ENCODE peak calls at places on chromosome 12, in four cellular contexts. One of them, this sample, is unnamed.

GRCh38 chr12:12331244-12331771 is 18.7 kb downstream of the MANSC1 start:
- DNase-seq in A549: no peak
- DNase-seq in GM12878: no peak
- DNase-seq in K562: no peak
- DNase-seq in this sample: no peak

GRCh38 chr12:39824505-39825198 is 205.0 kb upstream of the ABCD2 start:
- DNase-seq in A549: no peak
- DNase-seq in GM12878: no peak
- DNase-seq in K562: no peak
- DNase-seq in this sample: peak; percentile 6

GRCh38 chr12:53078425-53079225 is 565 bp downstream of the SPRYD3 start:
- DNase-seq in A549: no peak
- DNase-seq in GM12878: no peak
- DNase-seq in K562: no peak
- DNase-seq in this sample: no peak

GRCh38 chr12:47744005-47744651 is 14.6 kb downstream of the RAPGEF3 start:
- DNase-seq in A549: peak; percentile 37
- DNase-seq in GM12878: no peak
- DNase-seq in K562: peak; percentile 38
- DNase-seq in this sample: peak; percentile 25

GRCh38 chr12:66290716-66291200 is 11.5 kb upstream of the HELB start:
- DNase-seq in A549: no peak
- DNase-seq in GM12878: no peak
- DNase-seq in K562: no peak
- DNase-seq in this sample: no peak

GRCh38 chr12:113413488-113413939 is 8.7 kb upstream of the SDSL start:
- DNase-seq in A549: peak; percentile 64
- DNase-seq in GM12878: no peak
- DNase-seq in K562: peak; percentile 44
- DNase-seq in this sample: peak; percentile 56

GRCh38 chr12:5577741-5578140 is 145.8 kb downstream of the NTF3 start:
- DNase-seq in A549: no peak
- DNase-seq in GM12878: no peak
- DNase-seq in K562: no peak
- DNase-seq in this sample: no peak

GRCh38 chr12:45732250-45732649 is 2.7 kb downstream of the ARID2 start:
- DNase-seq in A549: no peak
- DNase-seq in GM12878: no peak
- DNase-seq in K562: no peak
- DNase-seq in this sample: no peak

GRCh38 chr12:32586390-32586789 is 92.7 kb upstream of the DNM1L start:
- DNase-seq in A549: no peak
- DNase-seq in GM12878: no peak
- DNase-seq in K562: no peak
- DNase-seq in this sample: no peak

GRCh38 chr12:122067966-122068365 is 10.6 kb upstream of the MLXIP start:
- DNase-seq in A549: no peak
- DNase-seq in GM12878: peak; percentile 56
- DNase-seq in K562: no peak
- DNase-seq in this sample: no peak

GRCh38 chr12:124914392-124915248 is at the start of gene UBC:
- DNase-seq in A549: no peak
- DNase-seq in GM12878: no peak
- DNase-seq in K562: peak; percentile 90
- DNase-seq in this sample: peak; percentile 76

GRCh38 chr12:7907009-7907408 is 29.0 kb downstream of the SLC2A3 start:
- DNase-seq in A549: peak; percentile 90
- DNase-seq in GM12878: no peak
- DNase-seq in K562: peak; percentile 74
- DNase-seq in this sample: peak; percentile 97

GRCh38 chr12:118103231-118103600 is 595 bp downstream of the VSIG10 start:
- DNase-seq in A549: peak; percentile 26
- DNase-seq in GM12878: no peak
- DNase-seq in K562: no peak
- DNase-seq in this sample: no peak

GRCh38 chr12:536751-537150 is 77.0 kb downstream of the B4GALNT3 start:
- DNase-seq in A549: no peak
- DNase-seq in GM12878: no peak
- DNase-seq in K562: no peak
- DNase-seq in this sample: no peak

GRCh38 chr12:541676-542289 is 82.0 kb downstream of the B4GALNT3 start:
- DNase-seq in A549: no peak
- DNase-seq in GM12878: no peak
- DNase-seq in K562: no peak
- DNase-seq in this sample: no peak

GRCh38 chr12:539540-540310 is 80.0 kb downstream of the B4GALNT3 start:
- DNase-seq in A549: no peak
- DNase-seq in GM12878: no peak
- DNase-seq in K562: no peak
- DNase-seq in this sample: no peak

GRCh38 chr12:537772-538171 is 78.0 kb downstream of the B4GALNT3 start:
- DNase-seq in A549: no peak
- DNase-seq in GM12878: no peak
- DNase-seq in K562: no peak
- DNase-seq in this sample: no peak

DNA sequence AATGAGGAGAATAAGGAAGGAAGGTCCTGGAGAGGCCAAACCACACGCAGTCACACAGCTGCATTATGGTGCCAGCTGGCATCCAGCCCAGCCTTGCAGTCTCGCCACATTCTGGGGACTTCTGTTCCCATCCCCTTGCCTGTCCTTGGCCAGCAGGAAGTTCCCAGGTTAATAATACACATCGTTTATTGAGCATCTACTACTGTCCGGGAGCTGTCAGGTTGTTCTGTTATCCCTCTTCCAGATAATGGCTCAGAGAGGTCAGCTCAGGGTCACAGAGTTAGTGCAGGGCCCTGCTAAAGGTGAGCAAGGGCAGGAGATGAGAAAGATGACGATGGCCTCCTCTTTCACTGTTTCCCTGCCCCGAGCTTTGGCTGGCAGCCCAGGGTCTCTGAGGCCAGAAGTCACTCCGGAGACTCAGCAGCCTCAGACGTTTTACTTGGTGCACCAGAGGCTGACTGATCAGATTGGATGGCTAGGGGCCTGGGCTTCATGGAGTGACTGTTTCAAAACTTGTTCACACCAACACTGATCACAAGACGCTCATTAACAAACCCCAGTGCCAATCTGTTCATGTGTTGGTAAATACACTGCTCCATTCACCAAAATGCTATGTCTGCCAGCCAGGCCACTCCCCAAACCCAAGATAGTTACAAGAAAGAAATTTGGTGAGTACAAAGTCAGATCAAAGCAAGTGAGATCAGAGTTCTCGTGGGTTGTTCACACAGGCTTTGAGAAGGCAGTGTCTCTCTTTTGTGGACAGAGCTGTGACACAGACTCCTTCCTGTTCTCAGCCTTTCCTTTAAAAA is 79.2 kb downstream of the B4GALNT3 start:
- DNase-seq in A549: no peak
- DNase-seq in GM12878: no peak
- DNase-seq in K562: no peak
- DNase-seq in this sample: no peak
- TF ChIP-seq MAX in A549: no peak
- TF ChIP-seq MAX in GM12878: no peak
- TF ChIP-seq MAX in K562: no peak
- TF ChIP-seq MAX in this sample: no peak

GRCh38 chr12:130044991-130045621 is 117.2 kb upstream of the FZD10 start:
- DNase-seq in A549: no peak
- DNase-seq in GM12878: no peak
- DNase-seq in K562: no peak
- DNase-seq in this sample: peak; percentile 75
- TF ChIP-seq JUNB in A549: no peak
- TF ChIP-seq JUNB in GM12878: no peak
- TF ChIP-seq JUNB in K562: no peak
- TF ChIP-seq JUNB in this sample: no peak

GRCh38 chr12:55973598-55974307 is at the start of gene RAB5B:
- DNase-seq in A549: peak; percentile 98
- DNase-seq in GM12878: peak; percentile 100
- DNase-seq in K562: peak; percentile 97
- DNase-seq in this sample: peak; percentile 100
- TF ChIP-seq CTCF in A549: no peak
- TF ChIP-seq CTCF in GM12878: no peak
- TF ChIP-seq CTCF in K562: peak; percentile 5
- TF ChIP-seq CTCF in this sample: peak; percentile 10

GRCh38 chr12:271165-271564 is 8.5 kb upstream of the SLC6A13 start:
- DNase-seq in A549: no peak
- DNase-seq in GM12878: no peak
- DNase-seq in K562: no peak
- DNase-seq in this sample: no peak

GRCh38 chr12:278046-278445 is 15.4 kb upstream of the SLC6A13 start:
- DNase-seq in A549: no peak
- DNase-seq in GM12878: no peak
- DNase-seq in K562: no peak
- DNase-seq in this sample: no peak

GRCh38 chr12:272942-273906 is 10.6 kb upstream of the SLC6A13 start:
- DNase-seq in A549: no peak
- DNase-seq in GM12878: no peak
- DNase-seq in K562: no peak
- DNase-seq in this sample: no peak

DNA sequence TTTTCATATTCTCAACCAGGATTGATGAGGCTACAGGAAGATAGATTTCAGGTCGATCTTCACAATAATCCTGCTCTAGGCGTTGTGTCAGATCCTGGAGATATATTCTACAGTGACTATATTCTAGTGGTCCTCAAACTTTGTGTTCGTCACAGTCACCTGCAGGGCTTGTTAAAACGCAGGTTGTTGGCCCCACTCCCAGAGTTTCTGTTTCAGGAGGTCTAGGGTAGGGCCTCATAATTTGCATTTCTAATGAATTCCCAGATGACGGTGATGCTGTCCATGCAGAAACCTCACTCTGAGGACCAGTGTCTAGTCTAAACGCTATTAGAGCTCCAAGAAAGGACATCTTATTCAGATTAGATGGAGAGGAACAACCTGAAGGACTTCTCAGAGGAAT is 13.1 kb upstream of the SLC6A13 start:
- DNase-seq in A549: no peak
- DNase-seq in GM12878: no peak
- DNase-seq in K562: no peak
- DNase-seq in this sample: no peak
- TF ChIP-seq MAX in A549: no peak
- TF ChIP-seq MAX in GM12878: no peak
- TF ChIP-seq MAX in K562: no peak
- TF ChIP-seq MAX in this sample: no peak

GRCh38 chr12:87112946-87113345 is 856.8 kb upstream of the MGAT4C start:
- DNase-seq in A549: no peak
- DNase-seq in GM12878: no peak
- DNase-seq in K562: no peak
- DNase-seq in this sample: no peak
- TF ChIP-seq JUNB in A549: no peak
- TF ChIP-seq JUNB in GM12878: no peak
- TF ChIP-seq JUNB in K562: no peak
- TF ChIP-seq JUNB in this sample: no peak

DNA sequence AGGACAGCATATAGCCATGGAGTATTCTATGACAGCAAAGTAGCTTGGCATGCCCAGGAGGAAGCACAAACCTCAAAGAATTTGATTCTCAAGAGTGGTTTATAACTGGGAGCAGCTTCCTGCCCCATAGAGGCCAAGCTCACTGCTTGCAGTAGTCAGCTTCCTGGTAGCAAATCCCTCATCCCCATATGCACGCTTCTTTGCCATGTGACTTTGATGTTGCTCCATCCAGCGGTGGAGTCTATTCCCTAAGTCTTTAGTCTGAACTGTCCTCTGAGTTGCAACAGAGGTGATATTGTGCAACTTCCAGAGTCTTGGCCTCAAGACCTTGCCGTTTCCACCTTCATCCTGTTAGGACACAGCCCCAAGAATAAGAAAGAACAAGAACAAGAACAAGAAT is 996.8 kb upstream of the TMEM132C start:
- DNase-seq in A549: no peak
- DNase-seq in GM12878: no peak
- DNase-seq in K562: no peak
- DNase-seq in this sample: no peak
- TF ChIP-seq CTCF in A549: no peak
- TF ChIP-seq CTCF in GM12878: no peak
- TF ChIP-seq CTCF in K562: no peak
- TF ChIP-seq CTCF in this sample: no peak

GRCh38 chr12:95699579-95699978 is 91.0 kb downstream of the NTN4 start:
- DNase-seq in A549: no peak
- DNase-seq in GM12878: no peak
- DNase-seq in K562: no peak
- DNase-seq in this sample: no peak

GRCh38 chr12:95703986-95704385 is 86.6 kb downstream of the NTN4 start:
- DNase-seq in A549: no peak
- DNase-seq in GM12878: no peak
- DNase-seq in K562: no peak
- DNase-seq in this sample: no peak

GRCh38 chr12:95701722-95702418 is 88.7 kb downstream of the NTN4 start:
- DNase-seq in A549: no peak
- DNase-seq in GM12878: no peak
- DNase-seq in K562: no peak
- DNase-seq in this sample: no peak

GRCh38 chr12:95700316-95700785 is 90.2 kb downstream of the NTN4 start:
- DNase-seq in A549: no peak
- DNase-seq in GM12878: peak; percentile 83
- DNase-seq in K562: no peak
- DNase-seq in this sample: no peak

GRCh38 chr12:95701275-95701674 is 89.3 kb downstream of the NTN4 start:
- DNase-seq in A549: no peak
- DNase-seq in GM12878: no peak
- DNase-seq in K562: no peak
- DNase-seq in this sample: no peak
- TF ChIP-seq MAX in A549: no peak
- TF ChIP-seq MAX in GM12878: no peak
- TF ChIP-seq MAX in K562: no peak
- TF ChIP-seq MAX in this sample: no peak

GRCh38 chr12:130783110-130783715 is 55.8 kb downstream of the STX2 start:
- DNase-seq in A549: no peak
- DNase-seq in GM12878: no peak
- DNase-seq in K562: no peak
- DNase-seq in this sample: no peak

GRCh38 chr12:130788515-130788914 is 50.5 kb downstream of the STX2 start:
- DNase-seq in A549: no peak
- DNase-seq in GM12878: no peak
- DNase-seq in K562: no peak
- DNase-seq in this sample: no peak

GRCh38 chr12:130791699-130792098 is 47.4 kb downstream of the STX2 start:
- DNase-seq in A549: no peak
- DNase-seq in GM12878: no peak
- DNase-seq in K562: no peak
- DNase-seq in this sample: no peak

GRCh38 chr12:130787041-130787440 is 52.0 kb downstream of the STX2 start:
- DNase-seq in A549: no peak
- DNase-seq in GM12878: no peak
- DNase-seq in K562: no peak
- DNase-seq in this sample: no peak

GRCh38 chr12:130787445-130788410 is 51.3 kb downstream of the STX2 start:
- DNase-seq in A549: no peak
- DNase-seq in GM12878: no peak
- DNase-seq in K562: no peak
- DNase-seq in this sample: no peak
- TF ChIP-seq JUNB in A549: no peak
- TF ChIP-seq JUNB in GM12878: no peak
- TF ChIP-seq JUNB in K562: no peak
- TF ChIP-seq JUNB in this sample: no peak

GRCh38 chr12:99454539-99455172 is 192.9 kb upstream of the GARIN6 start:
- DNase-seq in A549: no peak
- DNase-seq in GM12878: no peak
- DNase-seq in K562: no peak
- DNase-seq in this sample: no peak
- TF ChIP-seq CTCF in A549: no peak
- TF ChIP-seq CTCF in GM12878: no peak
- TF ChIP-seq CTCF in K562: no peak
- TF ChIP-seq CTCF in this sample: no peak